ENCODE peak calls at places on chromosomes 7 and 10, in eight cellular contexts. One of them, this sample, is unnamed.

GRCh38 chr10:12221323-12222298 is 25.6 kb downstream of the CDC123 start:
- DNase-seq in GM12878: no peak
- DNase-seq in transverse colon: no peak
- DNase-seq in sigmoid colon: no peak
- DNase-seq in A549: peak; percentile 12
- DNase-seq in H1: no peak
- DNase-seq in ovary: no peak
- DNase-seq in tibial nerve: no peak
- DNase-seq in this sample: no peak

GRCh38 chr10:79229081-79229541 is 118.2 kb upstream of the PPIF start:
- DNase-seq in transverse colon: no peak
- DNase-seq in A549: no peak
- DNase-seq in GM12878: no peak
- DNase-seq in ovary: no peak
- DNase-seq in tibial nerve: no peak
- DNase-seq in H1: no peak
- DNase-seq in sigmoid colon: no peak
- DNase-seq in this sample: no peak

GRCh38 chr7:144835166-144835611 is 664 bp downstream of the TPK1 start:
- DNase-seq in A549: peak; percentile 20
- DNase-seq in H1: no peak
- DNase-seq in ovary: peak; percentile 20
- DNase-seq in transverse colon: peak; percentile 63
- DNase-seq in tibial nerve: peak; percentile 45
- DNase-seq in sigmoid colon: peak; percentile 70
- DNase-seq in GM12878: peak; percentile 21
- DNase-seq in this sample: no peak

GRCh38 chr7:36984051-36984492 is 259.8 kb upstream of the AOAH start:
- DNase-seq in transverse colon: no peak
- DNase-seq in tibial nerve: no peak
- DNase-seq in H1: no peak
- DNase-seq in GM12878: no peak
- DNase-seq in ovary: no peak
- DNase-seq in A549: no peak
- DNase-seq in sigmoid colon: no peak
- DNase-seq in this sample: no peak

GRCh38 chr7:90816511-90817142 is 220.5 kb downstream of the CDK14 start:
- DNase-seq in tibial nerve: no peak
- DNase-seq in A549: no peak
- DNase-seq in ovary: no peak
- DNase-seq in GM12878: peak; percentile 85
- DNase-seq in H1: no peak
- DNase-seq in sigmoid colon: no peak
- DNase-seq in transverse colon: no peak
- DNase-seq in this sample: no peak

GRCh38 chr10:119209736-119210355 is 2.5 kb downstream of the GRK5 start:
- DNase-seq in ovary: no peak
- DNase-seq in H1: no peak
- DNase-seq in sigmoid colon: no peak
- DNase-seq in A549: no peak
- DNase-seq in tibial nerve: no peak
- DNase-seq in GM12878: no peak
- DNase-seq in transverse colon: no peak
- DNase-seq in this sample: no peak

GRCh38 chr7:15580604-15581351 is 19.0 kb upstream of the AGMO start:
- DNase-seq in A549: no peak
- DNase-seq in sigmoid colon: no peak
- DNase-seq in tibial nerve: no peak
- DNase-seq in GM12878: no peak
- DNase-seq in ovary: no peak
- DNase-seq in transverse colon: no peak
- DNase-seq in H1: no peak
- DNase-seq in this sample: no peak

GRCh38 chr7:24245362-24245761 is 38.6 kb upstream of the NPY start:
- DNase-seq in GM12878: no peak
- DNase-seq in A549: no peak
- DNase-seq in H1: no peak
- DNase-seq in ovary: no peak
- DNase-seq in sigmoid colon: no peak
- DNase-seq in transverse colon: no peak
- DNase-seq in tibial nerve: no peak
- DNase-seq in this sample: no peak

GRCh38 chr10:75770634-75771081 is 339.2 kb downstream of the LRMDA start:
- DNase-seq in ovary: no peak
- DNase-seq in sigmoid colon: peak; percentile 69
- DNase-seq in transverse colon: no peak
- DNase-seq in A549: no peak
- DNase-seq in tibial nerve: peak; percentile 50
- DNase-seq in H1: no peak
- DNase-seq in GM12878: no peak
- DNase-seq in this sample: no peak

GRCh38 chr10:28426392-28427159 is 106.3 kb upstream of the WAC start:
- DNase-seq in H1: no peak
- DNase-seq in sigmoid colon: no peak
- DNase-seq in A549: no peak
- DNase-seq in GM12878: no peak
- DNase-seq in ovary: no peak
- DNase-seq in tibial nerve: no peak
- DNase-seq in transverse colon: no peak
- DNase-seq in this sample: no peak

GRCh38 chr10:82910301-82910700 is 1035.3 kb downstream of the NRG3 start:
- DNase-seq in GM12878: no peak
- DNase-seq in ovary: no peak
- DNase-seq in tibial nerve: no peak
- DNase-seq in transverse colon: no peak
- DNase-seq in A549: no peak
- DNase-seq in H1: no peak
- DNase-seq in sigmoid colon: no peak
- DNase-seq in this sample: no peak

GRCh38 chr7:31758770-31759169 is 71.8 kb downstream of the PPP1R17 start:
- DNase-seq in sigmoid colon: no peak
- DNase-seq in GM12878: no peak
- DNase-seq in ovary: no peak
- DNase-seq in transverse colon: no peak
- DNase-seq in tibial nerve: no peak
- DNase-seq in A549: no peak
- DNase-seq in H1: no peak
- DNase-seq in this sample: peak; percentile 17

GRCh38 chr10:23540401-23540800 is 101.5 kb downstream of the OTUD1 start:
- DNase-seq in H1: no peak
- DNase-seq in sigmoid colon: no peak
- DNase-seq in ovary: no peak
- DNase-seq in transverse colon: no peak
- DNase-seq in tibial nerve: no peak
- DNase-seq in GM12878: no peak
- DNase-seq in A549: no peak
- DNase-seq in this sample: peak; percentile 21

GRCh38 chr10:92479541-92479940 is 94.4 kb downstream of the IDE start:
- DNase-seq in A549: no peak
- DNase-seq in transverse colon: no peak
- DNase-seq in sigmoid colon: no peak
- DNase-seq in ovary: no peak
- DNase-seq in GM12878: no peak
- DNase-seq in tibial nerve: no peak
- DNase-seq in H1: no peak
- DNase-seq in this sample: no peak

GRCh38 chr7:40536406-40536805 is 401.6 kb downstream of the SUGCT start:
- DNase-seq in A549: no peak
- DNase-seq in sigmoid colon: no peak
- DNase-seq in tibial nerve: no peak
- DNase-seq in transverse colon: no peak
- DNase-seq in H1: no peak
- DNase-seq in ovary: no peak
- DNase-seq in GM12878: no peak
- DNase-seq in this sample: no peak

GRCh38 chr7:132249591-132249971 is 326.7 kb downstream of the PLXNA4 start:
- DNase-seq in tibial nerve: no peak
- DNase-seq in sigmoid colon: no peak
- DNase-seq in A549: peak; percentile 56
- DNase-seq in transverse colon: peak; percentile 57
- DNase-seq in GM12878: no peak
- DNase-seq in ovary: no peak
- DNase-seq in H1: peak; percentile 44
- DNase-seq in this sample: no peak

GRCh38 chr7:102065226-102065625 is 221.4 kb upstream of the SH2B2 start:
- DNase-seq in tibial nerve: no peak
- DNase-seq in transverse colon: no peak
- DNase-seq in A549: no peak
- DNase-seq in GM12878: no peak
- DNase-seq in sigmoid colon: peak; percentile 13
- DNase-seq in ovary: no peak
- DNase-seq in H1: no peak
- DNase-seq in this sample: no peak

GRCh38 chr10:30775779-30776591 is 146.4 kb upstream of the LYZL2 start:
- DNase-seq in tibial nerve: peak; percentile 36
- DNase-seq in A549: no peak
- DNase-seq in transverse colon: peak; percentile 35
- DNase-seq in H1: no peak
- DNase-seq in ovary: no peak
- DNase-seq in GM12878: no peak
- DNase-seq in sigmoid colon: peak; percentile 81
- DNase-seq in this sample: no peak

GRCh38 chr10:3226960-3227724 is 54.6 kb upstream of the PITRM1 start:
- DNase-seq in tibial nerve: no peak
- DNase-seq in GM12878: no peak
- DNase-seq in transverse colon: no peak
- DNase-seq in sigmoid colon: no peak
- DNase-seq in H1: no peak
- DNase-seq in A549: peak; percentile 36
- DNase-seq in ovary: no peak
- DNase-seq in this sample: no peak

GRCh38 chr10:11403116-11403515 is 208.3 kb downstream of the USP6NL start:
- DNase-seq in tibial nerve: no peak
- DNase-seq in GM12878: no peak
- DNase-seq in sigmoid colon: no peak
- DNase-seq in ovary: no peak
- DNase-seq in H1: no peak
- DNase-seq in A549: no peak
- DNase-seq in transverse colon: peak; percentile 16
- DNase-seq in this sample: no peak

GRCh38 chr7:128381161-128381821 is 19.8 kb upstream of the PRRT4 start:
- DNase-seq in A549: no peak
- DNase-seq in sigmoid colon: no peak
- DNase-seq in H1: no peak
- DNase-seq in transverse colon: no peak
- DNase-seq in tibial nerve: no peak
- DNase-seq in ovary: no peak
- DNase-seq in GM12878: no peak
- DNase-seq in this sample: no peak

GRCh38 chr7:47088329-47089067 is 493.4 kb downstream of the TNS3 start:
- DNase-seq in GM12878: no peak
- DNase-seq in sigmoid colon: peak; percentile 77
- DNase-seq in transverse colon: peak; percentile 27
- DNase-seq in A549: peak; percentile 65
- DNase-seq in tibial nerve: peak; percentile 62
- DNase-seq in ovary: peak; percentile 47
- DNase-seq in H1: peak; percentile 15
- DNase-seq in this sample: peak; percentile 89

GRCh38 chr7:151110236-151110940 is 24.1 kb downstream of the AGAP3 start:
- DNase-seq in A549: no peak
- DNase-seq in ovary: no peak
- DNase-seq in tibial nerve: no peak
- DNase-seq in sigmoid colon: no peak
- DNase-seq in transverse colon: no peak
- DNase-seq in GM12878: no peak
- DNase-seq in H1: no peak
- DNase-seq in this sample: no peak
- TF ChIP-seq EP300 in A549: no peak
- TF ChIP-seq EP300 in ovary: no peak
- TF ChIP-seq EP300 in tibial nerve: no peak
- TF ChIP-seq EP300 in sigmoid colon: no peak
- TF ChIP-seq EP300 in transverse colon: no peak
- TF ChIP-seq EP300 in GM12878: no peak
- TF ChIP-seq EP300 in H1: no peak
- TF ChIP-seq EP300 in this sample: no peak

GRCh38 chr10:33630761-33631160 is 296.3 kb upstream of the NRP1 start:
- DNase-seq in H1: no peak
- DNase-seq in ovary: no peak
- DNase-seq in tibial nerve: no peak
- DNase-seq in GM12878: no peak
- DNase-seq in transverse colon: no peak
- DNase-seq in A549: no peak
- DNase-seq in sigmoid colon: no peak
- DNase-seq in this sample: peak; percentile 29
- H3K27ac ChIP-seq in H1: no peak overlapping the region
- H3K27ac ChIP-seq in ovary: no peak overlapping the region
- H3K27ac ChIP-seq in tibial nerve: no peak overlapping the region
- H3K27ac ChIP-seq in GM12878: no peak overlapping the region
- H3K27ac ChIP-seq in transverse colon: no peak overlapping the region
- H3K27ac ChIP-seq in A549: no peak overlapping the region
- H3K27ac ChIP-seq in sigmoid colon: no peak overlapping the region
- H3K27ac ChIP-seq in this sample: no peak overlapping the region

GRCh38 chr10:36739884-36740445 is 385.4 kb upstream of the ANKRD30A start:
- DNase-seq in sigmoid colon: no peak
- DNase-seq in GM12878: no peak
- DNase-seq in ovary: no peak
- DNase-seq in tibial nerve: no peak
- DNase-seq in A549: no peak
- DNase-seq in transverse colon: no peak
- DNase-seq in H1: no peak
- DNase-seq in this sample: no peak

GRCh38 chr10:36730316-36730715 is 395.1 kb upstream of the ANKRD30A start:
- DNase-seq in A549: no peak
- DNase-seq in tibial nerve: no peak
- DNase-seq in H1: no peak
- DNase-seq in ovary: no peak
- DNase-seq in transverse colon: no peak
- DNase-seq in GM12878: no peak
- DNase-seq in sigmoid colon: no peak
- DNase-seq in this sample: no peak

GRCh38 chr10:36738738-36739431 is 386.5 kb upstream of the ANKRD30A start:
- DNase-seq in transverse colon: no peak
- DNase-seq in A549: no peak
- DNase-seq in sigmoid colon: no peak
- DNase-seq in ovary: no peak
- DNase-seq in H1: no peak
- DNase-seq in tibial nerve: no peak
- DNase-seq in GM12878: no peak
- DNase-seq in this sample: no peak

GRCh38 chr10:36736311-36736710 is 389.1 kb upstream of the ANKRD30A start:
- DNase-seq in A549: no peak
- DNase-seq in tibial nerve: no peak
- DNase-seq in transverse colon: no peak
- DNase-seq in H1: no peak
- DNase-seq in GM12878: no peak
- DNase-seq in sigmoid colon: no peak
- DNase-seq in ovary: no peak
- DNase-seq in this sample: no peak
- TF ChIP-seq EP300 in A549: no peak
- TF ChIP-seq EP300 in tibial nerve: no peak
- TF ChIP-seq EP300 in transverse colon: no peak
- TF ChIP-seq EP300 in H1: no peak
- TF ChIP-seq EP300 in GM12878: no peak
- TF ChIP-seq EP300 in sigmoid colon: no peak
- TF ChIP-seq EP300 in ovary: no peak
- TF ChIP-seq EP300 in this sample: no peak

GRCh38 chr7:95316588-95316987 is 7.7 kb downstream of the PON1 start:
- DNase-seq in sigmoid colon: no peak
- DNase-seq in ovary: no peak
- DNase-seq in tibial nerve: no peak
- DNase-seq in A549: no peak
- DNase-seq in GM12878: peak; percentile 8
- DNase-seq in H1: no peak
- DNase-seq in transverse colon: no peak
- DNase-seq in this sample: no peak
- H3K27ac ChIP-seq in sigmoid colon: no peak overlapping the region
- H3K27ac ChIP-seq in ovary: no peak overlapping the region
- H3K27ac ChIP-seq in tibial nerve: no peak overlapping the region
- H3K27ac ChIP-seq in A549: no peak overlapping the region
- H3K27ac ChIP-seq in GM12878: no peak overlapping the region
- H3K27ac ChIP-seq in H1: no peak overlapping the region
- H3K27ac ChIP-seq in transverse colon: no peak overlapping the region
- H3K27ac ChIP-seq in this sample: no peak overlapping the region

This sample was measured in esophagus muscularis mucosa.